ENCODE peak calls at places on chromosomes 13 and 19, in five cellular contexts. O is heart right ventricle, K is prostate gland, Q is tibial artery, N is body of pancreas. D is an unnamed sample.

GRCh38 chr19:8083141-8083540 is 30.6 kb downstream of the CCL25 start:
- DNase-seq in N (no peak), K (no peak), Q (no peak), O (no peak), D (no peak)

GRCh38 chr19:788821-789472 is 8.3 kb upstream of the PTBP1 start:
- DNase-seq in N (no peak), O (no peak), K (no peak), Q (no peak), D (no peak)

GRCh38 chr19:57034544-57034943 is 85.2 kb upstream of the USP29 start:
- DNase-seq in O (no peak), N (no peak), Q (no peak), K (no peak), D (no peak)

GRCh38 chr19:40374084-40374483 is 15.9 kb downstream of the HIPK4 start:
- DNase-seq in K (no peak), Q (no peak), O (no peak), N (no peak), D (no peak)

GRCh38 chr13:59459972-59460371 is 703.8 kb downstream of the DIAPH3 start:
- DNase-seq in N (no peak), Q (no peak), K (no peak), O (no peak), D (no peak)

GRCh38 chr19:43527860-43528622 is 1.0 kb upstream of the ETHE1 start:
- DNase-seq in Q (peak; percentile 69), N (peak; percentile 18), K (no peak), O (no peak), D (no peak)

GRCh38 chr13:83536941-83537340 is 345.3 kb downstream of the SLITRK1 start:
- DNase-seq in O (no peak), K (no peak), Q (no peak), N (no peak), D (no peak)

GRCh38 chr13:62038214-62038613 is 622.6 kb upstream of the PCDH20 start:
- DNase-seq in O (no peak), Q (no peak), K (no peak), N (no peak), D (no peak)

GRCh38 chr19:39385629-39386411 is 5.1 kb downstream of the PAF1 start:
- DNase-seq in Q (no peak), K (no peak), O (no peak), N (no peak), D (no peak)

GRCh38 chr13:71865858-71866172 is 1.2 kb downstream of the DACH1 start:
- DNase-seq in Q (no peak), N (no peak), O (no peak), K (no peak), D (peak; percentile 18)

GRCh38 chr19:33998739-33999345 is 173.5 kb upstream of the LSM14A start:
- DNase-seq in K (no peak), N (no peak), Q (no peak), O (no peak), D (no peak)

GRCh38 chr19:50324331-50324730 is 4.8 kb downstream of the KCNC3 start:
- DNase-seq in K (no peak), N (no peak), Q (no peak), O (no peak), D (no peak)

GRCh38 chr19:23823952-23824389 is 65.3 kb upstream of the ZNF681 start:
- DNase-seq in Q (no peak), N (no peak), O (no peak), K (no peak), D (no peak)

GRCh38 chr19:49767380-49767779 is 579 bp downstream of the AP2A1 start:
- DNase-seq in N (no peak), O (no peak), Q (no peak), K (no peak), D (no peak)

GRCh38 chr19:39335168-39335567 is 675 bp downstream of the GMFG start:
- DNase-seq in K (no peak), Q (no peak), N (no peak), O (no peak), D (no peak)

GRCh38 chr13:110912651-110913051 is 2.2 kb downstream of the ANKRD10 start:
- DNase-seq in Q (no peak), O (no peak), N (no peak), K (no peak), D (no peak)

GRCh38 chr13:48749699-48750473 is 96.2 kb downstream of the CYSLTR2 start:
- DNase-seq in N (peak; percentile 70), O (peak; percentile 72), K (no peak), Q (peak; percentile 91), D (peak; percentile 80)

GRCh38 chr13:38582133-38582532 is 104.7 kb upstream of the FREM2 start:
- DNase-seq in N (peak; percentile 16), O (no peak), Q (no peak), K (peak; percentile 22), D (no peak)

GRCh38 chr13:111517641-111518010 is 197.2 kb downstream of the TEX29 start:
- DNase-seq in K (no peak), Q (no peak), O (no peak), N (no peak), D (no peak)

GRCh38 chr19:44649578-44650145 is 6.0 kb downstream of the PVR start:
- DNase-seq in Q (no peak), O (peak; percentile 28), K (no peak), N (no peak), D (no peak)

GRCh38 chr19:44890366-44891015 is 563 bp upstream of the TOMM40 start:
- DNase-seq in Q (peak; percentile 100), N (no peak), K (peak; percentile 100), O (peak; percentile 100), D (no peak)

GRCh38 chr19:15468675-15469512 is 4.5 kb upstream of the RASAL3 start:
- DNase-seq in K (no peak), N (no peak), O (no peak), Q (no peak), D (no peak)

GRCh38 chr13:23570099-23570926 is at the start of gene TNFRSF19:
- DNase-seq in K (peak; percentile 68), N (peak; percentile 25), O (peak; percentile 40), Q (no peak), D (peak; percentile 45)

GRCh38 chr19:49690656-49691242 is at the start of gene CPT1C:
- DNase-seq in K (peak; percentile 81), Q (peak; percentile 86), N (peak; percentile 80), O (peak; percentile 82), D (peak; percentile 83)

GRCh38 chr13:41019578-41020347 is 647 bp upstream of the ELF1 start:
- DNase-seq in K (no peak), Q (no peak), O (no peak), N (no peak), D (no peak)

GRCh38 chr13:98719527-98720250 is 32.8 kb downstream of the SLC15A1 start:
- DNase-seq in N (no peak), K (no peak), Q (no peak), O (no peak), D (no peak)

GRCh38 chr13:52615817-52616216 is 26.4 kb upstream of the HNRNPA1L2 start:
- DNase-seq in N (no peak), K (no peak), O (no peak), Q (no peak), D (no peak)

GRCh38 chr13:99351772-99352171 is 44.6 kb upstream of the GPR183 start:
- DNase-seq in K (no peak), Q (no peak), O (no peak), N (no peak), D (no peak)

GRCh38 chr19:46727036-46727501 is 10.2 kb upstream of the PRKD2 start:
- DNase-seq in N (no peak), K (no peak), Q (no peak), O (no peak), D (no peak)

GRCh38 chr13:112810608-112811007 is 120.8 kb downstream of the ATP11A start:
- DNase-seq in Q (peak; percentile 28), K (no peak), O (no peak), N (no peak), D (no peak)

GRCh38 chr13:39870197-39870746 is 214.8 kb downstream of the COG6 start:
- DNase-seq in O (no peak), Q (no peak), N (no peak), K (no peak), D (no peak)

GRCh38 chr13:51502206-51502651 is 49.4 kb upstream of the INTS6 start:
- DNase-seq in N (no peak), O (no peak), K (no peak), Q (no peak), D (no peak)

GRCh38 chr13:35499131-35500051 is 22.9 kb upstream of the MAB21L1 start:
- DNase-seq in Q (no peak), N (no peak), O (no peak), K (no peak), D (no peak)

GRCh38 chr13:59946924-59947323 is 216.8 kb downstream of the DIAPH3 start:
- DNase-seq in Q (no peak), K (no peak), N (no peak), O (no peak), D (no peak)

GRCh38 chr19:13381827-13382632 is 124.2 kb downstream of the CACNA1A start:
- DNase-seq in K (no peak), Q (no peak), N (no peak), O (no peak), D (no peak)
- H3K4me1 ChIP-seq in K (no peaks in the 10 kb centered on the region), Q (no peaks in the 10 kb centered on the region), N (no peaks in the 10 kb centered on the region), O (no peaks in the 10 kb centered on the region), D (no peaks in the 10 kb centered on the region)

GRCh38 chr13:43800828-43801227 is 14.1 kb upstream of the ENOX1 start:
- DNase-seq in N (no peak), O (no peak), K (no peak), Q (no peak), D (no peak)

GRCh38 chr13:43805071-43805468 is 18.3 kb upstream of the ENOX1 start:
- DNase-seq in K (peak; percentile 15), O (no peak), N (no peak), Q (no peak), D (no peak)

GRCh38 chr13:43802511-43802910 is 15.7 kb upstream of the ENOX1 start:
- DNase-seq in K (no peak), O (no peak), N (no peak), Q (no peak), D (no peak)

GRCh38 chr13:43805681-43806128 is 18.9 kb upstream of the ENOX1 start:
- DNase-seq in Q (no peak), O (no peak), K (no peak), N (no peak), D (no peak)

GRCh38 chr13:43804461-43805070 is 17.8 kb upstream of the ENOX1 start:
- DNase-seq in N (no peak), O (no peak), K (peak; percentile 66), Q (no peak), D (no peak)
- H3K4me3 ChIP-seq in N (no peak overlapping the region), O (no peak overlapping the region), K (no peak overlapping the region), Q (no peak overlapping the region), D (no peak overlapping the region)

GRCh38 chr19:13846533-13847032 is 30.4 kb upstream of the NANOS3 start:
- DNase-seq in N (peak; percentile 71), O (peak; percentile 87), K (peak; percentile 75), Q (peak; percentile 94), D (peak; percentile 86)

GRCh38 chr19:13848811-13849241 is 28.1 kb upstream of the NANOS3 start:
- DNase-seq in K (no peak), O (no peak), Q (no peak), N (no peak), D (no peak)

GRCh38 chr19:13849277-13849676 is 27.7 kb upstream of the NANOS3 start:
- DNase-seq in N (no peak), Q (peak; percentile 72), K (no peak), O (no peak), D (no peak)

GRCh38 chr19:13847033-13847899 is 29.7 kb upstream of the NANOS3 start:
- DNase-seq in K (peak; percentile 86), Q (peak; percentile 98), O (peak; percentile 98), N (peak; percentile 92), D (peak; percentile 98)

GRCh38 chr19:13847900-13848677 is 28.8 kb upstream of the NANOS3 start:
- DNase-seq in K (no peak), N (no peak), Q (no peak), O (no peak), D (no peak)
- H3K27ac ChIP-seq in K (peak overlapping the region; percentile 99), N (peak overlapping the region; percentile 100), Q (peak overlapping the region; percentile 99), O (peak overlapping the region; percentile 100), D (peak overlapping the region; percentile 99)

GRCh38 chr19:29884466-29884865 is 57.6 kb upstream of the URI1 start:
- DNase-seq in K (no peak), O (no peak), N (no peak), Q (no peak), D (no peak)
- H3K4me1 ChIP-seq in K (no peaks in the 10 kb centered on the region), O (peaks cover 9% of the 10 kb centered on the region), N (no peaks in the 10 kb centered on the region), Q (no peaks in the 10 kb centered on the region), D (peaks cover 8% of the 10 kb centered on the region)